ENCODE peak calls at places on chromosomes 12 and 14, in eight cellular contexts. One of them, this sample, is unnamed.

GRCh38 chr12:47282206-47282605 is 202.4 kb upstream of the AMIGO2 start:
- DNase-seq in thyroid gland: no peak
- DNase-seq in fibroblast of the conjunctiva: no peak
- DNase-seq in fibroblast of lung: peak
- DNase-seq in left cardiac atrium: no peak
- DNase-seq in stimulated activated CD4-positive, alpha-beta T cell treated with anti-CD3 and anti-CD28 coated beads, Interleukin-15, amount 100 ng/mL, for 1 hour: no peak
- DNase-seq in dorsolateral prefrontal cortex: no peak
- DNase-seq in lower lobe of right lung: no peak
- DNase-seq in this sample: no peak

GRCh38 chr12:88597361-88597760 is 17.1 kb upstream of the KITLG start:
- DNase-seq in thyroid gland: no peak
- DNase-seq in fibroblast of the conjunctiva: no peak
- DNase-seq in fibroblast of lung: no peak
- DNase-seq in left cardiac atrium: no peak
- DNase-seq in stimulated activated CD4-positive, alpha-beta T cell treated with anti-CD3 and anti-CD28 coated beads, Interleukin-15, amount 100 ng/mL, for 1 hour: no peak
- DNase-seq in dorsolateral prefrontal cortex: no peak
- DNase-seq in lower lobe of right lung: no peak
- DNase-seq in this sample: no peak

GRCh38 chr12:131132118-131132892 is 178.6 kb downstream of the ADGRD1 start:
- DNase-seq in thyroid gland: peak
- DNase-seq in fibroblast of the conjunctiva: peak
- DNase-seq in fibroblast of lung: no peak
- DNase-seq in left cardiac atrium: peak
- DNase-seq in stimulated activated CD4-positive, alpha-beta T cell treated with anti-CD3 and anti-CD28 coated beads, Interleukin-15, amount 100 ng/mL, for 1 hour: peak
- DNase-seq in dorsolateral prefrontal cortex: peak
- DNase-seq in lower lobe of right lung: peak
- DNase-seq in this sample: peak

GRCh38 chr12:48615681-48616080 is 45.8 kb upstream of the LALBA start:
- DNase-seq in thyroid gland: no peak
- DNase-seq in fibroblast of the conjunctiva: no peak
- DNase-seq in fibroblast of lung: no peak
- DNase-seq in left cardiac atrium: no peak
- DNase-seq in stimulated activated CD4-positive, alpha-beta T cell treated with anti-CD3 and anti-CD28 coated beads, Interleukin-15, amount 100 ng/mL, for 1 hour: no peak
- DNase-seq in dorsolateral prefrontal cortex: no peak
- DNase-seq in lower lobe of right lung: no peak
- DNase-seq in this sample: no peak

GRCh38 chr12:111546758-111547383 is 52.2 kb downstream of the ATXN2 start:
- DNase-seq in thyroid gland: no peak
- DNase-seq in fibroblast of the conjunctiva: no peak
- DNase-seq in fibroblast of lung: peak
- DNase-seq in left cardiac atrium: no peak
- DNase-seq in stimulated activated CD4-positive, alpha-beta T cell treated with anti-CD3 and anti-CD28 coated beads, Interleukin-15, amount 100 ng/mL, for 1 hour: no peak
- DNase-seq in dorsolateral prefrontal cortex: no peak
- DNase-seq in lower lobe of right lung: no peak
- DNase-seq in this sample: no peak

GRCh38 chr12:111024205-111024794 is 103.9 kb upstream of the MYL2 start:
- DNase-seq in thyroid gland: peak
- DNase-seq in fibroblast of the conjunctiva: no peak
- DNase-seq in fibroblast of lung: peak
- DNase-seq in left cardiac atrium: peak
- DNase-seq in stimulated activated CD4-positive, alpha-beta T cell treated with anti-CD3 and anti-CD28 coated beads, Interleukin-15, amount 100 ng/mL, for 1 hour: peak
- DNase-seq in dorsolateral prefrontal cortex: peak
- DNase-seq in lower lobe of right lung: peak
- DNase-seq in this sample: no peak

GRCh38 chr14:36662543-36663403 is 1.1 kb downstream of the PAX9 start:
- DNase-seq in thyroid gland: peak
- DNase-seq in fibroblast of the conjunctiva: no peak
- DNase-seq in fibroblast of lung: no peak
- DNase-seq in left cardiac atrium: no peak
- DNase-seq in stimulated activated CD4-positive, alpha-beta T cell treated with anti-CD3 and anti-CD28 coated beads, Interleukin-15, amount 100 ng/mL, for 1 hour: no peak
- DNase-seq in dorsolateral prefrontal cortex: no peak
- DNase-seq in lower lobe of right lung: no peak
- DNase-seq in this sample: peak

GRCh38 chr12:63955831-63956685 is 111.6 kb downstream of the SRGAP1 start:
- DNase-seq in thyroid gland: peak
- DNase-seq in fibroblast of the conjunctiva: no peak
- DNase-seq in fibroblast of lung: no peak
- DNase-seq in left cardiac atrium: peak
- DNase-seq in stimulated activated CD4-positive, alpha-beta T cell treated with anti-CD3 and anti-CD28 coated beads, Interleukin-15, amount 100 ng/mL, for 1 hour: no peak
- DNase-seq in dorsolateral prefrontal cortex: no peak
- DNase-seq in lower lobe of right lung: no peak
- DNase-seq in this sample: no peak

GRCh38 chr12:59085680-59086079 is 165.4 kb upstream of the LRIG3 start:
- DNase-seq in thyroid gland: no peak
- DNase-seq in fibroblast of the conjunctiva: no peak
- DNase-seq in fibroblast of lung: peak
- DNase-seq in left cardiac atrium: no peak
- DNase-seq in stimulated activated CD4-positive, alpha-beta T cell treated with anti-CD3 and anti-CD28 coated beads, Interleukin-15, amount 100 ng/mL, for 1 hour: no peak
- DNase-seq in dorsolateral prefrontal cortex: no peak
- DNase-seq in lower lobe of right lung: no peak
- DNase-seq in this sample: no peak

GRCh38 chr12:68761901-68762630 is 16.1 kb downstream of the SLC35E3 start:
- DNase-seq in thyroid gland: no peak
- DNase-seq in fibroblast of the conjunctiva: no peak
- DNase-seq in fibroblast of lung: no peak
- DNase-seq in left cardiac atrium: no peak
- DNase-seq in stimulated activated CD4-positive, alpha-beta T cell treated with anti-CD3 and anti-CD28 coated beads, Interleukin-15, amount 100 ng/mL, for 1 hour: no peak
- DNase-seq in dorsolateral prefrontal cortex: no peak
- DNase-seq in lower lobe of right lung: no peak
- DNase-seq in this sample: no peak

GRCh38 chr12:130480887-130481286 is 143.2 kb downstream of the PIWIL1 start:
- DNase-seq in thyroid gland: no peak
- DNase-seq in fibroblast of the conjunctiva: no peak
- DNase-seq in fibroblast of lung: no peak
- DNase-seq in left cardiac atrium: no peak
- DNase-seq in stimulated activated CD4-positive, alpha-beta T cell treated with anti-CD3 and anti-CD28 coated beads, Interleukin-15, amount 100 ng/mL, for 1 hour: no peak
- DNase-seq in dorsolateral prefrontal cortex: no peak
- DNase-seq in lower lobe of right lung: no peak
- DNase-seq in this sample: peak

GRCh38 chr12:1610072-1610643 is 15.8 kb upstream of the FBXL14 start:
- DNase-seq in thyroid gland: no peak
- DNase-seq in fibroblast of the conjunctiva: no peak
- DNase-seq in fibroblast of lung: no peak
- DNase-seq in left cardiac atrium: no peak
- DNase-seq in stimulated activated CD4-positive, alpha-beta T cell treated with anti-CD3 and anti-CD28 coated beads, Interleukin-15, amount 100 ng/mL, for 1 hour: no peak
- DNase-seq in dorsolateral prefrontal cortex: no peak
- DNase-seq in lower lobe of right lung: no peak
- DNase-seq in this sample: no peak

GRCh38 chr12:11705010-11705409 is 55.5 kb downstream of the ETV6 start:
- DNase-seq in thyroid gland: no peak
- DNase-seq in fibroblast of the conjunctiva: peak
- DNase-seq in fibroblast of lung: peak
- DNase-seq in left cardiac atrium: no peak
- DNase-seq in stimulated activated CD4-positive, alpha-beta T cell treated with anti-CD3 and anti-CD28 coated beads, Interleukin-15, amount 100 ng/mL, for 1 hour: no peak
- DNase-seq in dorsolateral prefrontal cortex: no peak
- DNase-seq in lower lobe of right lung: no peak
- DNase-seq in this sample: no peak

GRCh38 chr12:64656429-64656828 is 46.1 kb downstream of the RASSF3 start:
- DNase-seq in thyroid gland: no peak
- DNase-seq in fibroblast of the conjunctiva: no peak
- DNase-seq in fibroblast of lung: peak
- DNase-seq in left cardiac atrium: no peak
- DNase-seq in stimulated activated CD4-positive, alpha-beta T cell treated with anti-CD3 and anti-CD28 coated beads, Interleukin-15, amount 100 ng/mL, for 1 hour: no peak
- DNase-seq in dorsolateral prefrontal cortex: no peak
- DNase-seq in lower lobe of right lung: no peak
- DNase-seq in this sample: no peak

GRCh38 chr12:113689047-113689610 is 217.5 kb upstream of the LHX5 start:
- DNase-seq in thyroid gland: no peak
- DNase-seq in fibroblast of the conjunctiva: no peak
- DNase-seq in fibroblast of lung: no peak
- DNase-seq in left cardiac atrium: no peak
- DNase-seq in stimulated activated CD4-positive, alpha-beta T cell treated with anti-CD3 and anti-CD28 coated beads, Interleukin-15, amount 100 ng/mL, for 1 hour: no peak
- DNase-seq in dorsolateral prefrontal cortex: no peak
- DNase-seq in lower lobe of right lung: no peak
- DNase-seq in this sample: no peak

GRCh38 chr14:33909380-33910084 is 41.3 kb downstream of the EGLN3 start:
- DNase-seq in thyroid gland: no peak
- DNase-seq in fibroblast of the conjunctiva: no peak
- DNase-seq in fibroblast of lung: no peak
- DNase-seq in left cardiac atrium: no peak
- DNase-seq in stimulated activated CD4-positive, alpha-beta T cell treated with anti-CD3 and anti-CD28 coated beads, Interleukin-15, amount 100 ng/mL, for 1 hour: no peak
- DNase-seq in dorsolateral prefrontal cortex: no peak
- DNase-seq in lower lobe of right lung: no peak
- DNase-seq in this sample: no peak

GRCh38 chr12:14892726-14893442 is 7.2 kb upstream of the MGP start:
- DNase-seq in thyroid gland: peak
- DNase-seq in fibroblast of the conjunctiva: peak
- DNase-seq in fibroblast of lung: no peak
- DNase-seq in left cardiac atrium: peak
- DNase-seq in stimulated activated CD4-positive, alpha-beta T cell treated with anti-CD3 and anti-CD28 coated beads, Interleukin-15, amount 100 ng/mL, for 1 hour: no peak
- DNase-seq in dorsolateral prefrontal cortex: peak
- DNase-seq in lower lobe of right lung: no peak
- DNase-seq in this sample: no peak

GRCh38 chr12:80936353-80936641 is 1.4 kb downstream of the LIN7A start:
- DNase-seq in thyroid gland: no peak
- DNase-seq in fibroblast of the conjunctiva: no peak
- DNase-seq in fibroblast of lung: no peak
- DNase-seq in left cardiac atrium: no peak
- DNase-seq in stimulated activated CD4-positive, alpha-beta T cell treated with anti-CD3 and anti-CD28 coated beads, Interleukin-15, amount 100 ng/mL, for 1 hour: no peak
- DNase-seq in dorsolateral prefrontal cortex: peak
- DNase-seq in lower lobe of right lung: no peak
- DNase-seq in this sample: no peak

GRCh38 chr12:123767613-123768012 is 5.5 kb downstream of the DNAH10 start:
- DNase-seq in thyroid gland: no peak
- DNase-seq in fibroblast of the conjunctiva: no peak
- DNase-seq in fibroblast of lung: no peak
- DNase-seq in left cardiac atrium: no peak
- DNase-seq in stimulated activated CD4-positive, alpha-beta T cell treated with anti-CD3 and anti-CD28 coated beads, Interleukin-15, amount 100 ng/mL, for 1 hour: no peak
- DNase-seq in dorsolateral prefrontal cortex: no peak
- DNase-seq in lower lobe of right lung: no peak
- DNase-seq in this sample: no peak

GRCh38 chr14:104149278-104149595 is 10.8 kb downstream of the KIF26A start:
- DNase-seq in thyroid gland: no peak
- DNase-seq in fibroblast of the conjunctiva: no peak
- DNase-seq in fibroblast of lung: no peak
- DNase-seq in left cardiac atrium: peak
- DNase-seq in stimulated activated CD4-positive, alpha-beta T cell treated with anti-CD3 and anti-CD28 coated beads, Interleukin-15, amount 100 ng/mL, for 1 hour: no peak
- DNase-seq in dorsolateral prefrontal cortex: no peak
- DNase-seq in lower lobe of right lung: no peak
- DNase-seq in this sample: peak

GRCh38 chr12:106140223-106140986 is 1.7 kb upstream of the NUAK1 start:
- DNase-seq in thyroid gland: peak
- DNase-seq in fibroblast of the conjunctiva: no peak
- DNase-seq in fibroblast of lung: no peak
- DNase-seq in left cardiac atrium: no peak
- DNase-seq in stimulated activated CD4-positive, alpha-beta T cell treated with anti-CD3 and anti-CD28 coated beads, Interleukin-15, amount 100 ng/mL, for 1 hour: no peak
- DNase-seq in dorsolateral prefrontal cortex: no peak
- DNase-seq in lower lobe of right lung: no peak
- DNase-seq in this sample: no peak

GRCh38 chr12:40351976-40352375 is 127.2 kb downstream of the LRRK2 start:
- DNase-seq in thyroid gland: no peak
- DNase-seq in fibroblast of the conjunctiva: no peak
- DNase-seq in fibroblast of lung: peak
- DNase-seq in left cardiac atrium: no peak
- DNase-seq in stimulated activated CD4-positive, alpha-beta T cell treated with anti-CD3 and anti-CD28 coated beads, Interleukin-15, amount 100 ng/mL, for 1 hour: no peak
- DNase-seq in dorsolateral prefrontal cortex: no peak
- DNase-seq in lower lobe of right lung: no peak
- DNase-seq in this sample: no peak

GRCh38 chr12:42893802-42894201 is 304.3 kb upstream of the PRICKLE1 start:
- DNase-seq in thyroid gland: no peak
- DNase-seq in fibroblast of the conjunctiva: no peak
- DNase-seq in fibroblast of lung: peak
- DNase-seq in left cardiac atrium: no peak
- DNase-seq in stimulated activated CD4-positive, alpha-beta T cell treated with anti-CD3 and anti-CD28 coated beads, Interleukin-15, amount 100 ng/mL, for 1 hour: no peak
- DNase-seq in dorsolateral prefrontal cortex: no peak
- DNase-seq in lower lobe of right lung: no peak
- DNase-seq in this sample: no peak

GRCh38 chr14:100988411-100988900 is 84.9 kb upstream of the RTL1 start:
- DNase-seq in thyroid gland: no peak
- DNase-seq in fibroblast of the conjunctiva: no peak
- DNase-seq in fibroblast of lung: peak
- DNase-seq in left cardiac atrium: no peak
- DNase-seq in stimulated activated CD4-positive, alpha-beta T cell treated with anti-CD3 and anti-CD28 coated beads, Interleukin-15, amount 100 ng/mL, for 1 hour: no peak
- DNase-seq in dorsolateral prefrontal cortex: no peak
- DNase-seq in lower lobe of right lung: no peak
- DNase-seq in this sample: no peak

GRCh38 chr14:96881713-96882112 is 84.5 kb downstream of the VRK1 start:
- DNase-seq in thyroid gland: no peak
- DNase-seq in fibroblast of the conjunctiva: no peak
- DNase-seq in fibroblast of lung: no peak
- DNase-seq in left cardiac atrium: no peak
- DNase-seq in stimulated activated CD4-positive, alpha-beta T cell treated with anti-CD3 and anti-CD28 coated beads, Interleukin-15, amount 100 ng/mL, for 1 hour: no peak
- DNase-seq in dorsolateral prefrontal cortex: no peak
- DNase-seq in lower lobe of right lung: no peak
- DNase-seq in this sample: no peak

GRCh38 chr12:57609781-57610552 is 1.3 kb upstream of the ARHGEF25 start:
- DNase-seq in thyroid gland: no peak
- DNase-seq in fibroblast of the conjunctiva: no peak
- DNase-seq in fibroblast of lung: no peak
- DNase-seq in left cardiac atrium: no peak
- DNase-seq in stimulated activated CD4-positive, alpha-beta T cell treated with anti-CD3 and anti-CD28 coated beads, Interleukin-15, amount 100 ng/mL, for 1 hour: no peak
- DNase-seq in dorsolateral prefrontal cortex: no peak
- DNase-seq in lower lobe of right lung: no peak
- DNase-seq in this sample: peak

GRCh38 chr14:66228267-66228970 is 257.8 kb upstream of the CCDC196 start:
- DNase-seq in thyroid gland: no peak
- DNase-seq in fibroblast of the conjunctiva: peak
- DNase-seq in fibroblast of lung: peak
- DNase-seq in left cardiac atrium: no peak
- DNase-seq in stimulated activated CD4-positive, alpha-beta T cell treated with anti-CD3 and anti-CD28 coated beads, Interleukin-15, amount 100 ng/mL, for 1 hour: no peak
- DNase-seq in dorsolateral prefrontal cortex: no peak
- DNase-seq in lower lobe of right lung: no peak
- DNase-seq in this sample: no peak

GRCh38 chr12:16349132-16349463 is 1.7 kb downstream of the MGST1 start:
- DNase-seq in thyroid gland: peak
- DNase-seq in fibroblast of the conjunctiva: peak
- DNase-seq in fibroblast of lung: peak
- DNase-seq in left cardiac atrium: peak
- DNase-seq in stimulated activated CD4-positive, alpha-beta T cell treated with anti-CD3 and anti-CD28 coated beads, Interleukin-15, amount 100 ng/mL, for 1 hour: no peak
- DNase-seq in dorsolateral prefrontal cortex: no peak
- DNase-seq in lower lobe of right lung: peak
- DNase-seq in this sample: no peak

GRCh38 chr14:54253195-54253947 is 143.4 kb upstream of the CDKN3 start:
- DNase-seq in thyroid gland: peak
- DNase-seq in fibroblast of the conjunctiva: peak
- DNase-seq in fibroblast of lung: peak
- DNase-seq in left cardiac atrium: no peak
- DNase-seq in stimulated activated CD4-positive, alpha-beta T cell treated with anti-CD3 and anti-CD28 coated beads, Interleukin-15, amount 100 ng/mL, for 1 hour: no peak
- DNase-seq in dorsolateral prefrontal cortex: no peak
- DNase-seq in lower lobe of right lung: no peak
- DNase-seq in this sample: no peak

GRCh38 chr12:2669560-2669959 is 125.2 kb upstream of the FKBP4 start:
- DNase-seq in thyroid gland: no peak
- DNase-seq in fibroblast of the conjunctiva: no peak
- DNase-seq in fibroblast of lung: no peak
- DNase-seq in left cardiac atrium: no peak
- DNase-seq in stimulated activated CD4-positive, alpha-beta T cell treated with anti-CD3 and anti-CD28 coated beads, Interleukin-15, amount 100 ng/mL, for 1 hour: no peak
- DNase-seq in dorsolateral prefrontal cortex: no peak
- DNase-seq in lower lobe of right lung: no peak
- DNase-seq in this sample: peak